ENCODE peak calls at places on chromosomes 12 and 14, in six cellular contexts. L is fibroblast of mammary gland, K is kidney epithelial cell, D is Calu3, E is fibroblast of pulmonary artery, J is NB4. V is an unnamed sample.

GRCh38 chr14:92040431-92041040 is 677 bp upstream of the TRIP11 start:
- DNase-seq in L (peak; percentile 66), K (peak; percentile 4), D (peak; percentile 10), E (peak; percentile 25), J (peak; percentile 59), V (no peak)

GRCh38 chr14:80446356-80446755 is 235.1 kb upstream of the DIO2 start:
- DNase-seq in L (peak; percentile 15), K (no peak), D (no peak), E (peak; percentile 18), J (no peak), V (no peak)

GRCh38 chr12:32034045-32034444 is 72.6 kb upstream of the BICD1 start:
- DNase-seq in L (no peak), K (no peak), D (no peak), E (no peak), J (no peak), V (no peak)

GRCh38 chr12:52391618-52392002 is 6.2 kb upstream of the KRT84 start:
- DNase-seq in L (peak; percentile 16), K (no peak), D (no peak), E (peak; percentile 33), J (no peak), V (no peak)

GRCh38 chr14:75514673-75515630 is 7.3 kb upstream of the BATF start:
- DNase-seq in L (peak; percentile 24), K (no peak), D (peak; percentile 15), E (no peak), J (peak; percentile 87), V (no peak)

GRCh38 chr14:39467889-39468524 is 35.8 kb upstream of the FBXO33 start:
- DNase-seq in L (peak; percentile 59), K (no peak), D (peak; percentile 56), E (peak; percentile 57), J (peak; percentile 65), V (no peak)

GRCh38 chr12:124744659-124745467 is 118.8 kb downstream of the SCARB1 start:
- DNase-seq in L (no peak), K (no peak), D (peak; percentile 51), E (no peak), J (no peak), V (no peak)

GRCh38 chr14:95318870-95319311 is 817 bp downstream of the CLMN start:
- DNase-seq in L (no peak), K (no peak), D (no peak), E (no peak), J (no peak), V (no peak)

GRCh38 chr12:95117178-95117599 is 43.8 kb upstream of the NR2C1 start:
- DNase-seq in L (peak; percentile 81), K (no peak), D (peak; percentile 78), E (peak; percentile 85), J (peak; percentile 78), V (no peak)

GRCh38 chr12:6979453-6979852 is 8.7 kb downstream of the EMG1 start:
- DNase-seq in L (no peak), K (no peak), D (no peak), E (no peak), J (no peak), V (no peak)

GRCh38 chr12:123062682-123063426 is 82.4 kb downstream of the ARL6IP4 start:
- DNase-seq in L (peak; percentile 74), K (no peak), D (peak; percentile 41), E (peak; percentile 52), J (peak; percentile 66), V (no peak)

GRCh38 chr14:85087201-85087600 is 442.7 kb upstream of the FLRT2 start:
- DNase-seq in L (peak; percentile 53), K (no peak), D (no peak), E (no peak), J (no peak), V (no peak)

GRCh38 chr12:44972746-44973421 is 78.0 kb downstream of the DBX2 start:
- DNase-seq in L (peak; percentile 31), K (no peak), D (peak; percentile 6), E (peak; percentile 9), J (peak; percentile 34), V (no peak)

GRCh38 chr12:12686472-12686871 is 9.5 kb downstream of the GPR19 start:
- DNase-seq in L (peak; percentile 35), K (no peak), D (no peak), E (no peak), J (no peak), V (no peak)

GRCh38 chr12:27898022-27898421 is 74.5 kb downstream of the PTHLH start:
- DNase-seq in L (no peak), K (no peak), D (no peak), E (no peak), J (no peak), V (no peak)

GRCh38 chr14:87049886-87050820 is 942.8 kb downstream of the GALC start:
- DNase-seq in L (peak; percentile 45), K (no peak), D (peak; percentile 69), E (peak; percentile 31), J (peak; percentile 34), V (peak; percentile 2)

GRCh38 chr14:44995196-44995595 is 33.2 kb downstream of the TOGARAM1 start:
- DNase-seq in L (no peak), K (no peak), D (no peak), E (no peak), J (no peak), V (no peak)

GRCh38 chr12:7650091-7650490 is 15.6 kb downstream of the APOBEC1 start:
- DNase-seq in L (no peak), K (no peak), D (no peak), E (no peak), J (no peak), V (no peak)

GRCh38 chr12:84091642-84092041 is 821.0 kb downstream of the SLC6A15 start:
- DNase-seq in L (no peak), K (no peak), D (no peak), E (no peak), J (no peak), V (no peak)

GRCh38 chr12:93010461-93010860 is 81.4 kb upstream of the EEA1 start:
- DNase-seq in L (no peak), K (no peak), D (no peak), E (no peak), J (no peak), V (no peak)

GRCh38 chr12:49368240-49368600 is 958 bp downstream of the SPATS2 start:
- DNase-seq in L (no peak), K (no peak), D (no peak), E (no peak), J (no peak), V (no peak)
- TF ChIP-seq CTCF in L (no peak), K (no peak), D (no peak), E (no peak), J (no peak), V (no peak)

GRCh38 chr14:69117020-69117767 is 35.7 kb downstream of the DCAF5 start:
- DNase-seq in L (no peak), K (no peak), D (no peak), E (no peak), J (no peak), V (no peak)
- TF ChIP-seq CTCF in L (no peak), K (no peak), D (no peak), E (no peak), J (no peak), V (no peak)

DNA sequence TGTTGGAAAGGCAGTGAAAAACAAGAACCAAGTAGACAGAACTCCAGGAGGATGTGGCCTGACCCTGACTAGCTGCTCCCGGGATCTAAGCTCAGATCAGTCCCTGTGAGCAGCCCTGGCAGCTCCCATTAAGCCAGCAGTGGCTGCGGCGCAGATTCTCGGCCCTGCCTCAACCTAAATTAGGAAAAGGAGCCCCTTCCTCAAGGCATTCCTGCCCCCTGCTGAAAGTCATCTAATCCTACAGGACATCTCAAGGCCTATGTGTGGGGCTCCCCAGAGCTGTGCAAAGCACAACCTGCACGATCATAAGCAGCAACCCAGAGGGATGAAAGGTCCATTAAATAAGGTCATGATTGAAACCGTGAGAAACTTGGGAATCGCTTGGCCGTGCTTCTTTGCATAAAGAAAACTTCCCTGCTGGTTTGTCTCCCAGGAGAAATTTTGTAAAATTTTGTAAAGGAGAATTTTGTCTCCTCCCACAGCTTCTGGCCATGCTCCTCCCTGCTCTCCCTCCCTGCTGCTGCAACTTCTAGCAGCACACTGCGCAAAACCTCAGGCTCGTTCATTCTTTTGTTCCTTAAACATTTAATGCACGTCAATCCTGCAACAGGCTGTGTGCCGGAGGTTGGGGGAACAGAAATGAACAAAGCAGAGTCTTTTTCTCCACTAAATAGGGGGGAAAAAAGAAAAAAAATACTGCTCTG is 96.6 kb upstream of the SLC35F4 start:
- DNase-seq in L (no peak), K (no peak), D (no peak), E (no peak), J (no peak), V (no peak)
- TF ChIP-seq CTCF in L (no peak), K (peak; percentile 13), D (no peak), E (no peak), J (no peak), V (no peak)

GRCh38 chr12:111268738-111269572 is 99.9 kb downstream of the PHETA1 start:
- DNase-seq in L (peak; percentile 12), K (no peak), D (peak; percentile 25), E (no peak), J (peak; percentile 67), V (no peak)
- TF ChIP-seq CTCF in L (peak; percentile 61), K (peak; percentile 42), D (peak; percentile 81), E (peak; percentile 37), J (peak; percentile 93), V (peak; percentile 38)

GRCh38 chr12:15910864-15911696 is at the start of gene DERA:
- DNase-seq in L (peak; percentile 56), K (peak; percentile 28), D (peak; percentile 90), E (peak; percentile 69), J (peak; percentile 84), V (no peak)
- TF ChIP-seq CTCF in L (no peak), K (no peak), D (no peak), E (no peak), J (no peak), V (no peak)

GRCh38 chr12:85310025-85310424 is 30.0 kb downstream of the ALX1 start:
- DNase-seq in L (no peak), K (no peak), D (no peak), E (no peak), J (no peak), V (no peak)

GRCh38 chr12:85309180-85309579 is 29.2 kb downstream of the ALX1 start:
- DNase-seq in L (no peak), K (no peak), D (no peak), E (no peak), J (no peak), V (no peak)

GRCh38 chr12:85308374-85308773 is 28.4 kb downstream of the ALX1 start:
- DNase-seq in L (no peak), K (no peak), D (no peak), E (no peak), J (no peak), V (no peak)

GRCh38 chr12:85310456-85311076 is 30.5 kb downstream of the ALX1 start:
- DNase-seq in L (peak; percentile 11), K (no peak), D (no peak), E (peak; percentile 33), J (peak; percentile 16), V (no peak)
- TF ChIP-seq CTCF in L (peak; percentile 18), K (peak; percentile 31), D (peak; percentile 35), E (peak; percentile 34), J (peak; percentile 8), V (no peak)

V was measured in AG04449.